ENCODE peak calls at places on chromosomes 6 and 20, in four cellular contexts. I, B, Y and A are unnamed samples.

GRCh38 chr6:33967966-33968724 is 164.3 kb upstream of the MLN start:
- DNase-seq in I (no peak), B (peak; percentile 29), Y (no peak), A (no peak)

GRCh38 chr20:33954504-33954903 is 39.2 kb upstream of the RALY start:
- DNase-seq in I (no peak), B (no peak), Y (no peak), A (no peak)

GRCh38 chr6:169896826-169897456 is 145.5 kb downstream of the ERMARD start:
- DNase-seq in I (no peak), B (no peak), Y (no peak), A (no peak)

GRCh38 chr6:15483060-15483459 is 179.8 kb downstream of the DTNBP1 start:
- DNase-seq in I (no peak), B (peak; percentile 54), Y (no peak), A (no peak)

GRCh38 chr20:13819885-13820645 is 35.2 kb downstream of the NDUFAF5 start:
- DNase-seq in I (peak; percentile 77), B (peak; percentile 65), Y (no peak), A (peak; percentile 35)

GRCh38 chr6:6688951-6689350 is 100.4 kb downstream of the LY86 start:
- DNase-seq in I (no peak), B (no peak), Y (no peak), A (no peak)

GRCh38 chr6:161630674-161631073 is 356.8 kb upstream of the AGPAT4 start:
- DNase-seq in I (peak; percentile 33), B (no peak), Y (no peak), A (no peak)

GRCh38 chr6:127737009-127737486 is 160.1 kb downstream of the C6orf58 start:
- DNase-seq in I (peak; percentile 54), B (peak; percentile 80), Y (peak; percentile 10), A (peak; percentile 34)

GRCh38 chr20:54292186-54292585 is 84.3 kb downstream of the PFDN4 start:
- DNase-seq in I (no peak), B (no peak), Y (no peak), A (no peak)

GRCh38 chr6:13924949-13925881 is at the start of gene RNF182:
- DNase-seq in I (no peak), B (peak; percentile 15), Y (no peak), A (no peak)

GRCh38 chr6:2259002-2259494 is 13.6 kb upstream of the GMDS start:
- DNase-seq in I (peak; percentile 50), B (no peak), Y (no peak), A (no peak)

GRCh38 chr6:131976545-131977061 is 25.4 kb upstream of the CCN2 start:
- DNase-seq in I (no peak), B (no peak), Y (no peak), A (no peak)

GRCh38 chr6:138430361-138431145 is 26.5 kb downstream of the HEBP2 start:
- DNase-seq in I (no peak), B (no peak), Y (no peak), A (no peak)

GRCh38 chr6:101830501-101831031 is 437.1 kb downstream of the GRIK2 start:
- DNase-seq in I (no peak), B (peak; percentile 46), Y (no peak), A (no peak)

GRCh38 chr20:12715371-12715770 is 293.4 kb upstream of the SPTLC3 start:
- DNase-seq in I (peak; percentile 35), B (no peak), Y (no peak), A (no peak)

GRCh38 chr6:99178168-99178567 is 171.3 kb downstream of the FAXC start:
- DNase-seq in I (no peak), B (peak; percentile 3), Y (no peak), A (no peak)